ENCODE peak calls at places on chromosomes 5 and 9, in five cellular contexts. H, S, B, J and M are unnamed samples.

GRCh38 chr9:33272061-33272460 is 7.2 kb downstream of the CHMP5 start:
- DNase-seq in H (no peak), S (peak; percentile 85), B (no peak), J (no peak), M (no peak)

GRCh38 chr5:113147088-113147487 is 170.5 kb downstream of the DCP2 start:
- DNase-seq in H (no peak), S (no peak), B (no peak), J (no peak), M (no peak)

GRCh38 chr9:89884356-89885083 is 279.7 kb downstream of the GADD45G start:
- DNase-seq in H (no peak), S (no peak), B (no peak), J (no peak), M (no peak)

GRCh38 chr9:137198051-137198747 is 2.3 kb downstream of the TPRN start:
- DNase-seq in H (no peak), S (no peak), B (no peak), J (no peak), M (peak; percentile 50)

GRCh38 chr5:149182241-149182640 is 40.9 kb downstream of the ABLIM3 start:
- DNase-seq in H (no peak), S (no peak), B (no peak), J (no peak), M (no peak)

GRCh38 chr9:129392093-129392541 is 214.1 kb upstream of the IER5L start:
- DNase-seq in H (no peak), S (no peak), B (no peak), J (no peak), M (no peak)

GRCh38 chr5:168642019-168642418 is 62.9 kb upstream of the PANK3 start:
- DNase-seq in H (no peak), S (no peak), B (no peak), J (no peak), M (no peak)

GRCh38 chr9:128684325-128685021 is 4.5 kb upstream of the SET start:
- DNase-seq in H (peak; percentile 79), S (peak; percentile 88), B (no peak), J (peak; percentile 52), M (peak; percentile 92)

GRCh38 chr9:78778314-78778713 is 481.4 kb downstream of the PSAT1 start:
- DNase-seq in H (no peak), S (no peak), B (no peak), J (no peak), M (no peak)

GRCh38 chr5:90533794-90534193 is 4.4 kb upstream of the LYSMD3 start:
- DNase-seq in H (no peak), S (no peak), B (no peak), J (no peak), M (no peak)

GRCh38 chr9:114611516-114612271 is 603 bp downstream of the TMEM268 start:
- DNase-seq in H (peak; percentile 60), S (peak; percentile 51), B (peak; percentile 25), J (peak; percentile 26), M (peak; percentile 46)

GRCh38 chr5:141199359-141200235 is at the start of gene PCDHB11:
- DNase-seq in H (peak; percentile 84), S (peak; percentile 53), B (no peak), J (no peak), M (no peak)

GRCh38 chr9:3936520-3937235 is 363.2 kb downstream of the GLIS3 start:
- DNase-seq in H (no peak), S (no peak), B (no peak), J (no peak), M (no peak)

GRCh38 chr9:27442464-27442863 is 81.6 kb upstream of the IFNK start:
- DNase-seq in H (no peak), S (no peak), B (no peak), J (no peak), M (no peak)

GRCh38 chr9:124415852-124416484 is 726 bp upstream of the PSMB7 start:
- DNase-seq in H (no peak), S (no peak), B (no peak), J (no peak), M (no peak)

GRCh38 chr5:976849-977751 is 31.5 kb upstream of the NKD2 start:
- DNase-seq in H (no peak), S (no peak), B (no peak), J (no peak), M (no peak)

GRCh38 chr9:115300116-115300515 is 182.2 kb upstream of the TNC start:
- DNase-seq in H (no peak), S (no peak), B (no peak), J (no peak), M (no peak)

GRCh38 chr5:81854915-81855314 is 104.0 kb upstream of the SSBP2 start:
- DNase-seq in H (peak; percentile 19), S (no peak), B (no peak), J (no peak), M (no peak)

GRCh38 chr5:14225173-14225834 is 82.2 kb downstream of the TRIO start:
- DNase-seq in H (no peak), S (no peak), B (no peak), J (no peak), M (no peak)

GRCh38 chr5:143582869-143583268 is 179.4 kb upstream of the NR3C1 start:
- DNase-seq in H (peak; percentile 25), S (no peak), B (no peak), J (no peak), M (no peak)

GRCh38 chr9:14352549-14352948 is 38.6 kb upstream of the NFIB start:
- DNase-seq in H (no peak), S (no peak), B (no peak), J (no peak), M (no peak)

GRCh38 chr5:80809451-80809850 is 150.7 kb upstream of the RASGRF2 start:
- DNase-seq in H (no peak), S (peak; percentile 82), B (no peak), J (no peak), M (no peak)

GRCh38 chr5:158979749-158980521 is 119.8 kb downstream of the EBF1 start:
- DNase-seq in H (peak; percentile 21), S (no peak), B (peak; percentile 30), J (no peak), M (no peak)